ENCODE peak calls at places on chromosomes 16 and 17, in four cellular contexts. R, I, S and V are unnamed samples.

GRCh38 chr17:80889897-80890550 is 101.6 kb upstream of the CHMP6 start:
- DNase-seq in I (no peak), R (no peak), S (no peak), V (no peak)

GRCh38 chr16:22055881-22056280 is 36.5 kb upstream of the VWA3A start:
- DNase-seq in S (no peak), I (no peak), R (no peak), V (no peak)

GRCh38 chr16:82185012-82185411 is 15.0 kb upstream of the MPHOSPH6 start:
- DNase-seq in S (no peak), R (no peak), I (no peak), V (no peak)

GRCh38 chr17:29504711-29505110 is 62.1 kb downstream of the ABHD15 start:
- DNase-seq in I (no peak), S (no peak), R (no peak), V (no peak)

GRCh38 chr16:88700636-88701482 is 5.3 kb downstream of the RNF166 start:
- DNase-seq in S (peak; percentile 88), I (peak; percentile 99), R (peak; percentile 85), V (peak; percentile 92)

GRCh38 chr16:69870761-69871160 is 80.4 kb upstream of the CLEC18A start:
- DNase-seq in I (no peak), S (no peak), R (no peak), V (no peak)

GRCh38 chr16:89545831-89546574 is 14.5 kb upstream of the RPL13 start:
- DNase-seq in I (no peak), S (no peak), R (no peak), V (no peak)

GRCh38 chr17:73999246-73999645 is 204.2 kb upstream of the RPL38 start:
- DNase-seq in I (no peak), R (no peak), S (no peak), V (no peak)

GRCh38 chr17:69733171-69734014 is 318.9 kb downstream of the MAP2K6 start:
- DNase-seq in S (no peak), R (peak; percentile 48), I (no peak), V (no peak)

GRCh38 chr17:79970576-79971068 is 65.0 kb downstream of the TBC1D16 start:
- DNase-seq in R (no peak), I (no peak), S (no peak), V (no peak)